ENCODE peak calls at places on chromosomes 13 and 19, in seven cellular contexts. I, Z, Q, T, A, R and O are unnamed samples.

GRCh38 chr13:44311011-44311481 is 62.6 kb upstream of the SERP2 start:
- ATAC-seq in A (peak), Q (no peak), Z (no peak), T (no peak), I (peak), R (no peak), O (peak)

GRCh38 chr13:91647361-91647970 is 249.0 kb downstream of the GPC5 start:
- ATAC-seq in A (peak), T (no peak), I (peak), Z (peak), Q (no peak), R (no peak), O (peak)

GRCh38 chr19:32498641-32499200 is 82.3 kb upstream of the PDCD5 start:
- ATAC-seq in T (no peak), Q (peak), I (no peak), Z (peak), R (no peak), A (no peak), O (no peak)

GRCh38 chr13:46624353-46624752 is 71.4 kb downstream of the LRCH1 start:
- ATAC-seq in R (no peak), Q (no peak), A (no peak), I (no peak), T (no peak), Z (no peak), O (no peak)

GRCh38 chr19:55637534-55637933 is 3.3 kb upstream of the ZNF580 start:
- ATAC-seq in Q (no peak), A (no peak), R (no peak), T (no peak), I (no peak), Z (no peak), O (no peak)

GRCh38 chr13:31160857-31161582 is 684 bp downstream of the HSPH1 start:
- ATAC-seq in T (peak), R (no peak), I (peak), Q (no peak), A (no peak), Z (peak), O (peak)

GRCh38 chr19:48121909-48122371 is 11.3 kb upstream of the PLA2G4C start:
- ATAC-seq in T (no peak), Q (no peak), I (no peak), Z (peak), R (no peak), A (peak), O (no peak)

GRCh38 chr19:52138614-52139290 is 986 bp downstream of the ZNF616 start:
- ATAC-seq in Z (no peak), I (no peak), T (peak), A (no peak), R (no peak), Q (no peak), O (peak)

GRCh38 chr13:30892966-30893365 is 13.1 kb upstream of the MEDAG start:
- ATAC-seq in T (peak), Q (no peak), R (no peak), A (peak), Z (no peak), I (peak), O (peak)

GRCh38 chr19:51354742-51355148 is 11.4 kb downstream of the ETFB start:
- ATAC-seq in I (no peak), T (no peak), Q (no peak), Z (no peak), R (peak), A (no peak), O (no peak)

GRCh38 chr13:97276862-97277269 is 54.7 kb downstream of the MBNL2 start:
- ATAC-seq in T (no peak), R (no peak), A (no peak), Z (no peak), Q (no peak), I (no peak), O (peak)

GRCh38 chr13:34201050-34201913 is 383.3 kb downstream of the RFC3 start:
- ATAC-seq in R (no peak), Z (peak), T (no peak), I (peak), A (no peak), Q (no peak), O (peak)

GRCh38 chr19:4649392-4650094 is 10.2 kb downstream of the TNFAIP8L1 start:
- ATAC-seq in A (no peak), Z (no peak), I (no peak), T (no peak), R (no peak), Q (no peak), O (no peak)

GRCh38 chr19:40762754-40763153 is 11.8 kb downstream of the SNRPA start:
- ATAC-seq in A (no peak), R (no peak), I (no peak), Q (no peak), Z (no peak), T (no peak), O (no peak)

GRCh38 chr19:13118424-13119193 is 545 bp downstream of the NACC1 start:
- ATAC-seq in Q (no peak), I (no peak), R (no peak), Z (peak), T (no peak), A (peak), O (no peak)

GRCh38 chr13:98717256-98717655 is 35.2 kb downstream of the SLC15A1 start:
- ATAC-seq in T (peak), Z (peak), I (no peak), A (no peak), R (no peak), Q (no peak), O (no peak)

GRCh38 chr19:35015576-35016351 is 14.5 kb upstream of the SCN1B start:
- ATAC-seq in R (no peak), Z (no peak), A (no peak), T (peak), Q (no peak), I (no peak), O (no peak)

GRCh38 chr13:44540761-44541434 is 35.2 kb downstream of the TSC22D1 start:
- ATAC-seq in A (no peak), I (no peak), Q (no peak), Z (no peak), R (no peak), T (peak), O (peak)